ENCODE peak calls at places on chromosomes 16 and 17, in seven cellular contexts. M, L, F, J, T, P and D are unnamed samples.
A peak's percentile ranks its signal among the peaks of the same experiment; 100 is the strongest.

GRCh38 chr17:52181842-52182241 is 23.3 kb upstream of the CA10 start:
- DNase-seq in M (no peak), L (no peak), F (no peak), J (no peak), T (no peak), P (no peak), D (no peak)

GRCh38 chr16:86923656-86924055 is 345.3 kb downstream of the FOXL1 start:
- DNase-seq in M (no peak), L (no peak), F (no peak), J (no peak), T (no peak), P (no peak), D (no peak)

GRCh38 chr16:1794221-1794871 is 841 bp upstream of the IGFALS start:
- DNase-seq in M (peak; percentile 62), L (peak; percentile 33), F (no peak), J (no peak), T (no peak), P (no peak), D (no peak)

GRCh38 chr17:58960068-58960467 is 146.6 kb downstream of the TRIM37 start:
- DNase-seq in M (no peak), L (no peak), F (no peak), J (peak; percentile 82), T (no peak), P (peak; percentile 36), D (peak; percentile 38)

GRCh38 chr17:57956311-57957119 is 1.3 kb upstream of the CUEDC1 start:
- DNase-seq in M (peak; percentile 55), L (no peak), F (peak; percentile 11), J (no peak), T (no peak), P (no peak), D (no peak)

GRCh38 chr17:31095239-31096105 is 695 bp downstream of the NF1 start:
- DNase-seq in M (peak; percentile 83), L (peak; percentile 51), F (peak; percentile 7), J (peak; percentile 56), T (peak; percentile 67), P (peak; percentile 43), D (no peak)

GRCh38 chr17:64388961-64389565 is 1.6 kb downstream of the PECAM1 start:
- DNase-seq in M (no peak), L (no peak), F (no peak), J (no peak), T (no peak), P (no peak), D (no peak)

GRCh38 chr17:44220211-44221071 is 966 bp upstream of the UBTF start:
- DNase-seq in M (peak; percentile 77), L (peak; percentile 39), F (peak; percentile 61), J (peak; percentile 57), T (no peak), P (no peak), D (no peak)

GRCh38 chr16:4648917-4649316 is 24.3 kb downstream of the MGRN1 start:
- DNase-seq in M (no peak), L (no peak), F (no peak), J (no peak), T (no peak), P (no peak), D (no peak)

GRCh38 chr17:44124118-44124438 is 637 bp upstream of the HDAC5 start:
- DNase-seq in M (no peak), L (no peak), F (no peak), J (no peak), T (no peak), P (no peak), D (no peak)

DNA sequence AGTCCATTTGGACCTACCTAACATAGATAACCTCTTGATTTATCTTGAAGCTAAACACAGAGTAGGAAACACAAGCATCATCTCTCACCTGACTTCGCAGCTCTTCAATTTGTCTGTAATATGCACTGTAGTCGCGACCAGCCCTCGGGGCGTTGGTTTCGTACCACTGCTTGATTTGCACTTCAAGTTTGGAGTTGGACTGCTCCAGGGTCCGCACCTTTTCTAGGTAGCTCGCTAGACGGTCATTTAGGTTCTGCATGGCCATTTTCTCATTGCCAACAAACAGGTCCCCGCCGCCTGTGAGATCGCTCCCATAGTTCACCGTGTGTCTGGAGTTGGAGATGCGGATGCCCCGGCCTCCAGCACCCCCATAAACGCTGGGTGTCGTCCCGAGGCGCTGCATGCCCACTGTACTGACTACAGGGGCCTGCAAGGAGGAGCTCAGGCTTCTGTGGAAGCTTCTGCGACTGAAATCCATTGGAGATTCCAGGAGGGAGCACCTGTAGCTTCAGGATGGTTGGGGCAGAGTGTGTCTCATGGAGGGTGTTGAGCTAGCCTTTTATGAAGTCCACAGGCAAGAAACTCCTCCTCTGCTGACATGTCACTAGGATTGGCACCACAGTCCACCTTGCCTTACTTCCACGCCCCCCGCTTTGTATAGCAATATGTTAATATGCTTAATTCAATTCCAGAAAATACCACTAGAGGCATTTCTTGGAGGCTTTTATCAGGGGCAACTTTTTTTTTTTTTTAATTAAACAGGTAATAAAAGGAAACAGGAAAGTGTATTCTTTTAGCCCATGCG is at the start of gene KRT20:
- DNase-seq in M (no peak), L (no peak), F (no peak), J (no peak), T (no peak), P (no peak), D (no peak)
- TF ChIP-seq CTCF in M (no peak), L (peak; percentile 24), F (no peak), J (no peak), T (no peak), P (no peak), D (peak; percentile 8)

GRCh38 chr17:61583242-61583641 is 7.8 kb downstream of the NACA2 start:
- DNase-seq in M (no peak), L (no peak), F (no peak), J (peak; percentile 66), T (no peak), P (no peak), D (peak; percentile 47)
- TF ChIP-seq CTCF in M (no peak), L (no peak), F (no peak), J (peak; percentile 9), T (no peak), P (no peak), D (peak; percentile 46)

DNA sequence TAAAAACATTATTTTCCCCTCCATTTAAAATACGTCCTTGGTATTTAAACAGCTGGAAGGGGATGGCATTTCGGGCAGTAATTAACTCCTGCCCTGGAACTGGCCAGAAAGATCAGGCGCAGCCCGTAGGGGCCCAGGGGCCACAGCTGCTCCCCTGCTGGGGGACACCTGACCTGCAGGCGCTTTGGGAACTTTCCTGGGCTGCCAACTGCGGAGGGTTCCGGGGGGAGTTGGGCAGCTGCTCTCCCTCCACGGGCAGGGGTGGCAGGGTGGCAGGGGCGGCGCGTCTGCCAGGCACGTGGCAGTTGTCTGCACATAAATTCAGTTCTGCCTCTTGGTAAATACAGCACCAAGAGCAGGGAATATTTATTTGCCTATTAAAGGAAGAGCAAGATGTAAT is 30.1 kb upstream of the CHMP6 start:
- DNase-seq in M (peak; percentile 86), L (no peak), F (no peak), J (no peak), T (no peak), P (no peak), D (no peak)
- TF ChIP-seq CTCF in M (no peak), L (no peak), F (no peak), J (no peak), T (no peak), P (no peak), D (no peak)

DNA sequence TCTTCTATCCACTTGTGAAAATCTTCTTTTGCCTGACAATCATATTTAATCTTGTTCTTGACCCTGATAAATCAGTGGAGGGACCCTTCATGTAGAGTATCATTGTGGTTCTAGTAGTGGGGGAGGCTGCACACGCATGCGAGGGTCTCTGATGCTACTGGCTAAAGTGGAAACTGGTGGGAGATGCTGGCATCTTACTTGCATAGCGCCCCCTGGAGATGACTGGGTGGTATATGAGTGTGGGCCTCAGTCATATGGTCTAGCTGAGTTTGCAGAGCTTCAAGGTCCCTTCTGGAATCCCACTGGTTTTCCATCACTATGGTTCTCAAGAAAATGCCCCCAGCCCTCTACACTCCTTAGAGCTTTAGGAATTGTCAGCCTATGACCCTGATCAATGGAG is 236.4 kb upstream of the AXIN2 start:
- DNase-seq in M (no peak), L (no peak), F (peak; percentile 13), J (no peak), T (no peak), P (no peak), D (no peak)
- TF ChIP-seq CTCF in M (no peak), L (peak; percentile 17), F (peak; percentile 40), J (no peak), T (no peak), P (no peak), D (no peak)

GRCh38 chr17:77892469-77893143 is 65.9 kb upstream of the TNRC6C start:
- DNase-seq in M (peak; percentile 56), L (peak; percentile 34), F (no peak), J (peak; percentile 6), T (no peak), P (no peak), D (no peak)
- TF ChIP-seq CTCF in M (no peak), L (peak; percentile 55), F (no peak), J (no peak), T (no peak), P (no peak), D (peak; percentile 20)

GRCh38 chr17:62688398-62689140 is 61.1 kb downstream of the MRC2 start:
- DNase-seq in M (no peak), L (no peak), F (no peak), J (no peak), T (no peak), P (no peak), D (no peak)
- TF ChIP-seq CTCF in M (no peak), L (no peak), F (no peak), J (no peak), T (no peak), P (no peak), D (no peak)

DNA sequence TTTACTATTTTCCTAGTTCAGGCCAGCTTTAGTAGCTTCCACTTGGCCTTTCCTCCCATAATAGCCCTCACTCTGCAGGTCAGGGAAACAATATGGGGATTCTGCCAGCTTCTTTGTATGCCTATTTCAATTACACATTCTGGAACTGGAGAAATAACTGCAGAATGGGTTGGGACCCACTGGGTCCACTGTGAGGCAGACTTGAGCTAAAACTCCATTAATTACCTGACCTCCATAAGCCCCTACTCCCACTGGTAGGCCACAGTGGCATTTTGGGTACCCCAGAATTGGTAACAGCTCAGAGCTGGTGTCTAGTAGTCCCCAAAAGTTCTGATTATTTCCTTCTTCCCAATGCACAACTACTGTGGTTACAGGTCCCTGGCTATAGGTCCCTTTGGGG is 16.7 kb upstream of the TENT4B start:
- DNase-seq in M (no peak), L (no peak), F (no peak), J (no peak), T (no peak), P (no peak), D (no peak)
- TF ChIP-seq CTCF in M (no peak), L (no peak), F (no peak), J (no peak), T (no peak), P (no peak), D (peak; percentile 1)